ENCODE peak calls at places on chromosomes 7 and 10, in seven cellular contexts. J is CD14-positive monocyte; H is lung; Z is ELF-1; B is activated naive CD4-positive, alpha-beta T cell; N is Calu3; Y is adipocyte. E is an unnamed sample.

GRCh38 chr10:79470096-79470495 is 24.7 kb upstream of the ZCCHC24 start:
- DNase-seq in J (no peak), H (no peak), Z (no peak), B (no peak), N (no peak), Y (no peak), E (no peak)

GRCh38 chr7:13988765-13989137 is 715 bp downstream of the ETV1 start:
- DNase-seq in J (no peak), H (peak; percentile 41), Z (peak; percentile 49), B (no peak), N (peak; percentile 47), Y (peak; percentile 39), E (no peak)

GRCh38 chr10:88428442-88428841 is 154.7 kb downstream of the RNLS start:
- DNase-seq in J (no peak), H (no peak), Z (no peak), B (no peak), N (no peak), Y (peak; percentile 46), E (no peak)

GRCh38 chr10:55019461-55019860 is 218.4 kb upstream of the PCDH15 start:
- DNase-seq in J (no peak), H (no peak), Z (no peak), B (no peak), N (no peak), Y (no peak), E (no peak)

GRCh38 chr10:14468022-14468421 is 137.3 kb upstream of the FRMD4A start:
- DNase-seq in J (no peak), H (no peak), Z (no peak), B (no peak), N (no peak), Y (no peak), E (no peak)

GRCh38 chr10:96765406-96766240 is 45.3 kb upstream of the PIK3AP1 start:
- DNase-seq in J (peak; percentile 78), H (peak; percentile 57), Z (peak; percentile 54), B (peak; percentile 11), N (peak; percentile 75), Y (peak; percentile 78), E (no peak)

GRCh38 chr7:7681191-7681935 is 37.0 kb downstream of the RPA3 start:
- DNase-seq in J (no peak), H (peak; percentile 33), Z (no peak), B (no peak), N (peak; percentile 66), Y (peak; percentile 89), E (peak; percentile 13)

GRCh38 chr7:82430518-82431465 is 12.8 kb downstream of the CACNA2D1 start:
- DNase-seq in J (no peak), H (no peak), Z (no peak), B (no peak), N (no peak), Y (peak; percentile 42), E (no peak)

GRCh38 chr10:59079386-59080226 is 96.8 kb upstream of the PHYHIPL start:
- DNase-seq in J (no peak), H (no peak), Z (no peak), B (no peak), N (no peak), Y (peak; percentile 82), E (peak; percentile 43)

GRCh38 chr10:86285136-86285790 is 81.3 kb downstream of the GRID1 start:
- DNase-seq in J (no peak), H (peak; percentile 11), Z (no peak), B (no peak), N (no peak), Y (no peak), E (no peak)

GRCh38 chr7:105759670-105760548 is 116.5 kb downstream of the ATXN7L1 start:
- DNase-seq in J (no peak), H (no peak), Z (no peak), B (no peak), N (peak; percentile 56), Y (peak; percentile 76), E (no peak)

GRCh38 chr10:33822774-33823173 is 488.3 kb upstream of the NRP1 start:
- DNase-seq in J (no peak), H (no peak), Z (no peak), B (no peak), N (no peak), Y (no peak), E (no peak)

GRCh38 chr10:20248309-20248708 is 432.1 kb downstream of the PLXDC2 start:
- DNase-seq in J (no peak), H (no peak), Z (no peak), B (no peak), N (no peak), Y (no peak), E (no peak)

GRCh38 chr10:117684673-117685211 is 142.2 kb downstream of the EMX2 start:
- DNase-seq in J (no peak), H (peak; percentile 41), Z (no peak), B (no peak), N (peak; percentile 53), Y (no peak), E (no peak)

GRCh38 chr7:100539436-100540006 is 518 bp downstream of the AGFG2 start:
- DNase-seq in J (no peak), H (no peak), Z (no peak), B (no peak), N (no peak), Y (no peak), E (no peak)

GRCh38 chr10:17802966-17803365 is 6.2 kb upstream of the MRC1 start:
- DNase-seq in J (no peak), H (no peak), Z (no peak), B (no peak), N (no peak), Y (no peak), E (no peak)

GRCh38 chr10:95474228-95475002 is 86.8 kb downstream of the SORBS1 start:
- DNase-seq in J (no peak), H (no peak), Z (no peak), B (no peak), N (no peak), Y (peak; percentile 79), E (peak; percentile 30)

GRCh38 chr7:2710901-2711551 is 23.0 kb downstream of the AMZ1 start:
- DNase-seq in J (no peak), H (no peak), Z (no peak), B (no peak), N (no peak), Y (no peak), E (no peak)

GRCh38 chr7:80584778-80585177 is 53.7 kb upstream of the CD36 start:
- DNase-seq in J (no peak), H (peak; percentile 40), Z (no peak), B (no peak), N (peak; percentile 29), Y (peak; percentile 63), E (peak; percentile 76)

GRCh38 chr10:3231951-3232730 is 59.6 kb upstream of the PITRM1 start:
- DNase-seq in J (no peak), H (no peak), Z (no peak), B (no peak), N (no peak), Y (peak; percentile 69), E (no peak)

GRCh38 chr7:154698726-154699291 is 304.1 kb downstream of the PAXIP1 start:
- DNase-seq in J (no peak), H (no peak), Z (peak; percentile 43), B (no peak), N (no peak), Y (no peak), E (no peak)